ENCODE peak calls at places on chromosomes 7 and 10, in four cellular contexts. J, K, R and Y are unnamed samples.

GRCh38 chr7:149547126-149547525 is 49.5 kb upstream of the ZNF746 start:
- DNase-seq in J (no peak), K (no peak), R (no peak), Y (no peak)

GRCh38 chr10:119221201-119221600 is 13.8 kb downstream of the GRK5 start:
- DNase-seq in J (no peak), K (peak; percentile 38), R (no peak), Y (no peak)

GRCh38 chr7:151248191-151249033 is at the start of gene SMARCD3:
- DNase-seq in J (peak; percentile 70), K (peak; percentile 46), R (peak; percentile 90), Y (no peak)

GRCh38 chr7:34845666-34846361 is 187.8 kb downstream of the NPSR1 start:
- DNase-seq in J (no peak), K (peak; percentile 18), R (peak; percentile 22), Y (no peak)

GRCh38 chr7:21690717-21691116 is 147.9 kb downstream of the DNAH11 start:
- DNase-seq in J (no peak), K (no peak), R (no peak), Y (no peak)

GRCh38 chr7:131080754-131081153 is 246.9 kb upstream of the MKLN1 start:
- DNase-seq in J (no peak), K (no peak), R (no peak), Y (no peak)

GRCh38 chr10:4512557-4513286 is 313.3 kb upstream of the AKR1E2 start:
- DNase-seq in J (peak; percentile 36), K (peak; percentile 2), R (peak; percentile 9), Y (no peak)

GRCh38 chr10:126671402-126671975 is 996 bp upstream of the C10orf90 start:
- DNase-seq in J (no peak), K (no peak), R (no peak), Y (no peak)

GRCh38 chr7:155277385-155277994 is 20.2 kb upstream of the INSIG1 start:
- DNase-seq in J (no peak), K (no peak), R (no peak), Y (no peak)

GRCh38 chr7:69847921-69848612 is 249.8 kb downstream of the AUTS2 start:
- DNase-seq in J (no peak), K (no peak), R (no peak), Y (no peak)

GRCh38 chr7:144256112-144256511 is 8.5 kb downstream of the OR2A7 start:
- DNase-seq in J (peak; percentile 12), K (no peak), R (no peak), Y (no peak)

DNA sequence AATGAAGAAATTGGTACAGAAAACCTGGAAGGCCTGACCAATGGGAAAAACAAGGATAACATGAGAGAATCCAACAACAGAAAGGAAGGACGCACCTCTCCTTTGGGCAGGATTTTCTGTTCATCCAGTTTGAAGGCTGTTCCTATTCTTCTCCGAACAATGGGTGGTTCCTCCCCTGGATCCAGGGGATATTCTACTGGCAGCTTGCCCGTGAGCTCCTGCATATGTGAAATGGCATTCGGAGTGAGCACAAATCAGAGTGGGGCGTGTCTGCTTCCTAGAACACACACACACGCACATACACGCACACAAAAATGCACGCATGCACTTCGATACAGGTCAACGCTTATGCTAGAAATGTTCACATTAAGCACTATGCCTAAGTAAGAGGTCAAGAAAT is 83.5 kb downstream of the PRPF18 start:
- DNase-seq in J (no peak), K (no peak), R (no peak), Y (no peak)
- TF ChIP-seq CBFB in J (no peak), K (no peak), R (no peak), Y (no peak)

GRCh38 chr10:85978566-85979358 is 387.8 kb downstream of the GRID1 start:
- DNase-seq in J (no peak), K (no peak), R (no peak), Y (no peak)
- TF ChIP-seq CBFB in J (no peak), K (no peak), R (no peak), Y (no peak)

DNA sequence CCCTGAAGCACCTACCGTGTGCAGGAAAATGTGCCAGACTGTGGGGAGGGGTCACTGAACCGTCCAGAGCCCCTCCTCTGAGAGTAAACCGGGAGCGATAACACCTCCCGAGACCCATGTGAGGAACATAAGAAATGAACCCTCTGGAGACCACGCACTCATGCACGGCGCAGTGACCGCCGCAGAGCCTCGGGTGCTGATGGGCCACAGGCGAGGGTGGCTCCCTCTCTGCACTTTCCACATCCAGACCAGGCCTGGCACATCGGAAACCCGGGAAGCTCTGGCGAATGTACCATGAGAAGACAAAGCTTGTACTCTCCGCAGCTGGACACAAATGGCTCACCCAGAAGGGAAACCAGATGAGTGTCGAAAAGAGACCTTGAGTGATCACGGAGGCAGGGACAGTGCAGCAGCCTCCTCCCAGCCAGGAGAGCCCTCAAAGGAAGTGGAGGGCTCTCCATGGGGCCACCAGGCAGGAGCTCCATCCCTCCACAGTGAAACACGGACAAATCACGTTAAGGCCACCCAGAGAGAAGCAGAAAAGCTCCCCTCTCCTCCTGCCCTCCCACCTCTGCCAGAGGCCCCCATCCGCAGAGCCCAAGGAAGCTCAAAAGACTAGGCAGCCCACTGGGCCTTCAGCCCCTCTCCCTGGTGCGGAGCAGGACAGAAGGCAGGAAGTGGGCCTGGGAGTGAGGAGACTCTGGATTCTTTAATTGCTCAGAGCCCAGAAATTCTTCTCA is 178.1 kb upstream of the PPP2R2D start:
- DNase-seq in J (no peak), K (no peak), R (no peak), Y (no peak)
- TF ChIP-seq CBFB in J (no peak), K (no peak), R (no peak), Y (no peak)

GRCh38 chr10:16439294-16439693 is 2.5 kb downstream of the PTER start:
- DNase-seq in J (no peak), K (no peak), R (no peak), Y (no peak)

GRCh38 chr10:16441106-16441850 is 4.5 kb downstream of the PTER start:
- DNase-seq in J (no peak), K (no peak), R (no peak), Y (no peak)

GRCh38 chr10:16437540-16437894 is 707 bp downstream of the PTER start:
- DNase-seq in J (no peak), K (peak; percentile 44), R (no peak), Y (no peak)

GRCh38 chr10:16442914-16443313 is 6.1 kb downstream of the PTER start:
- DNase-seq in J (no peak), K (no peak), R (no peak), Y (no peak)

GRCh38 chr10:16440396-16441105 is 3.7 kb downstream of the PTER start:
- DNase-seq in J (no peak), K (no peak), R (no peak), Y (no peak)
- TF ChIP-seq CBFB in J (no peak), K (no peak), R (no peak), Y (peak; percentile 38)

DNA sequence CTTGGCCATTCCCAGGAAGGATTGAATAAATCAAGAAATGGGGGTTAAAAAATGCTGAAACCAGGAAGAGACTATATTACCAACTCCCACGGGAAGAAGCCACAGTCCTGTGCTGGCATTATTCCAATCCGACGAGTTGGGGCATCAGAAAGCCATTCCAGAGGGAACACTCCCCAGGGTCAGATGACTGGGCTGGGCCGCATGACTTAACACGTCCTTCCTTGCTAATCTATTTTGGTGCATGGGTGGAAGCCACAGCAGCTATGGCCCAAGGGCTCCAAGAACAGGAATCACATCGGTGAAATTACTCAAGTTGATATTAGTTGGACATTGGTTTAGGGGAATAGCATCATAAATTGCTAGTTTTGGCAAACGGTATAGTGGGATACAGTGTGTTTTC is 592.9 kb upstream of the NRP1 start:
- DNase-seq in J (no peak), K (no peak), R (peak; percentile 8), Y (no peak)
- TF ChIP-seq CBFB in J (no peak), K (no peak), R (no peak), Y (no peak)

GRCh38 chr7:24406053-24406561 is 122.1 kb downstream of the NPY start:
- DNase-seq in J (no peak), K (no peak), R (no peak), Y (no peak)
- TF ChIP-seq CBFB in J (no peak), K (no peak), R (no peak), Y (no peak)

GRCh38 chr10:93447970-93448369 is 34.2 kb downstream of the MYOF start:
- DNase-seq in J (no peak), K (no peak), R (no peak), Y (no peak)

GRCh38 chr10:93454146-93454545 is 28.0 kb downstream of the MYOF start:
- DNase-seq in J (no peak), K (no peak), R (no peak), Y (no peak)

GRCh38 chr10:93456480-93456879 is 25.7 kb downstream of the MYOF start:
- DNase-seq in J (no peak), K (no peak), R (no peak), Y (no peak)

GRCh38 chr10:93451244-93451947 is 30.7 kb downstream of the MYOF start:
- DNase-seq in J (no peak), K (no peak), R (no peak), Y (no peak)

DNA sequence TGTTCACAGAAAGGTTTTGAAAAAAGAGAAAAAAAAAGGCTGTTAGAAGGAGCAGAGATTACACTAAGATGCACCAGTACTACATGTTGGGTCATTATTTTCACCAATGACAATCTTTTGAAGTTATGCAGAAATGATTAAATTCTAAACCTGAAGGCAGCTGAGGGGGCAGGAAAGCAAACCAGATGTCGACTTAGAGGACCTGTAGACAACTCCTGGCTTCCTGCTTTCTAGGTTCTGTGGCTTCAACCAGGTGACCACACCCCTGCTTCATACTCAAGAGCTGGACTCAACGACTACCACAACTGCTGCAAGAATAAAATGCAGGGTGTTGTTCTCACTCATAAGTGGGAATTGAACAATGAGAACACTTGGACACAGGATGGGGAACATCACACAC is 30.0 kb downstream of the MYOF start:
- DNase-seq in J (no peak), K (no peak), R (no peak), Y (no peak)
- TF ChIP-seq CBFB in J (no peak), K (no peak), R (no peak), Y (no peak)

GRCh38 chr10:51895209-51895608 is 195.8 kb upstream of the CSTF2T start:
- DNase-seq in J (no peak), K (no peak), R (no peak), Y (no peak)
- TF ChIP-seq CBFB in J (no peak), K (no peak), R (no peak), Y (no peak)